ENCODE peak calls at places on chromosome 4, in four cellular contexts. One of them, this sample, is unnamed.

GRCh38 chr4:120096508-120097297 is 30.1 kb upstream of the MAD2L1 start:
- DNase-seq in stimulated activated CD4-positive, alpha-beta T cell treated with anti-CD3 and anti-CD28 coated beads, Interleukin-15, amount 100 ng/mL, for 24 hours: no peak
- DNase-seq in memory B cell: no peak
- DNase-seq in HS-27A: no peak
- DNase-seq in this sample: no peak

GRCh38 chr4:153467154-153467896 is 1.2 kb downstream of the TMEM131L start:
- DNase-seq in HS-27A: no peak
- DNase-seq in memory B cell: peak; percentile 90
- DNase-seq in stimulated activated CD4-positive, alpha-beta T cell treated with anti-CD3 and anti-CD28 coated beads, Interleukin-15, amount 100 ng/mL, for 24 hours: peak; percentile 66
- DNase-seq in this sample: peak; percentile 74

GRCh38 chr4:71303850-71304249 is 35.0 kb upstream of the SLC4A4 start:
- DNase-seq in stimulated activated CD4-positive, alpha-beta T cell treated with anti-CD3 and anti-CD28 coated beads, Interleukin-15, amount 100 ng/mL, for 24 hours: no peak
- DNase-seq in HS-27A: no peak
- DNase-seq in memory B cell: no peak
- DNase-seq in this sample: no peak

GRCh38 chr4:37765741-37766140 is 60.7 kb upstream of the PGM2 start:
- DNase-seq in memory B cell: no peak
- DNase-seq in HS-27A: no peak
- DNase-seq in stimulated activated CD4-positive, alpha-beta T cell treated with anti-CD3 and anti-CD28 coated beads, Interleukin-15, amount 100 ng/mL, for 24 hours: no peak
- DNase-seq in this sample: no peak

GRCh38 chr4:54586343-54586953 is 71.3 kb upstream of the KIT start:
- DNase-seq in stimulated activated CD4-positive, alpha-beta T cell treated with anti-CD3 and anti-CD28 coated beads, Interleukin-15, amount 100 ng/mL, for 24 hours: no peak
- DNase-seq in memory B cell: no peak
- DNase-seq in HS-27A: no peak
- DNase-seq in this sample: no peak

GRCh38 chr4:184406915-184407314 is 67.4 kb downstream of the IRF2 start:
- DNase-seq in HS-27A: no peak
- DNase-seq in memory B cell: no peak
- DNase-seq in stimulated activated CD4-positive, alpha-beta T cell treated with anti-CD3 and anti-CD28 coated beads, Interleukin-15, amount 100 ng/mL, for 24 hours: no peak
- DNase-seq in this sample: no peak

GRCh38 chr4:151745727-151746231 is 15.0 kb downstream of the GATB start:
- DNase-seq in HS-27A: no peak
- DNase-seq in stimulated activated CD4-positive, alpha-beta T cell treated with anti-CD3 and anti-CD28 coated beads, Interleukin-15, amount 100 ng/mL, for 24 hours: no peak
- DNase-seq in memory B cell: no peak
- DNase-seq in this sample: no peak

GRCh38 chr4:182729527-182729926 is 187.7 kb downstream of the DCTD start:
- DNase-seq in HS-27A: no peak
- DNase-seq in memory B cell: no peak
- DNase-seq in stimulated activated CD4-positive, alpha-beta T cell treated with anti-CD3 and anti-CD28 coated beads, Interleukin-15, amount 100 ng/mL, for 24 hours: no peak
- DNase-seq in this sample: no peak

GRCh38 chr4:139301821-139302611 is at the start of gene NDUFC1:
- DNase-seq in memory B cell: peak; percentile 66
- DNase-seq in stimulated activated CD4-positive, alpha-beta T cell treated with anti-CD3 and anti-CD28 coated beads, Interleukin-15, amount 100 ng/mL, for 24 hours: peak; percentile 79
- DNase-seq in HS-27A: peak; percentile 42
- DNase-seq in this sample: no peak

GRCh38 chr4:6362896-6363295 is 93.2 kb downstream of the WFS1 start:
- DNase-seq in memory B cell: no peak
- DNase-seq in HS-27A: no peak
- DNase-seq in stimulated activated CD4-positive, alpha-beta T cell treated with anti-CD3 and anti-CD28 coated beads, Interleukin-15, amount 100 ng/mL, for 24 hours: peak; percentile 34
- DNase-seq in this sample: no peak

GRCh38 chr4:163523791-163524365 is 29.4 kb downstream of the TMA16 start:
- DNase-seq in memory B cell: no peak
- DNase-seq in stimulated activated CD4-positive, alpha-beta T cell treated with anti-CD3 and anti-CD28 coated beads, Interleukin-15, amount 100 ng/mL, for 24 hours: no peak
- DNase-seq in HS-27A: no peak
- DNase-seq in this sample: no peak

GRCh38 chr4:188606635-188607034 is 467.4 kb downstream of the TRIML1 start:
- DNase-seq in stimulated activated CD4-positive, alpha-beta T cell treated with anti-CD3 and anti-CD28 coated beads, Interleukin-15, amount 100 ng/mL, for 24 hours: no peak
- DNase-seq in HS-27A: no peak
- DNase-seq in memory B cell: no peak
- DNase-seq in this sample: no peak

GRCh38 chr4:140018931-140019618 is 134.9 kb downstream of the MAML3 start:
- DNase-seq in HS-27A: no peak
- DNase-seq in memory B cell: no peak
- DNase-seq in stimulated activated CD4-positive, alpha-beta T cell treated with anti-CD3 and anti-CD28 coated beads, Interleukin-15, amount 100 ng/mL, for 24 hours: no peak
- DNase-seq in this sample: no peak

GRCh38 chr4:52912608-52913007 is 50.5 kb downstream of the RASL11B start:
- DNase-seq in HS-27A: no peak
- DNase-seq in memory B cell: no peak
- DNase-seq in stimulated activated CD4-positive, alpha-beta T cell treated with anti-CD3 and anti-CD28 coated beads, Interleukin-15, amount 100 ng/mL, for 24 hours: no peak
- DNase-seq in this sample: no peak

GRCh38 chr4:40349561-40350198 is 14.5 kb downstream of the CHRNA9 start:
- DNase-seq in HS-27A: no peak
- DNase-seq in stimulated activated CD4-positive, alpha-beta T cell treated with anti-CD3 and anti-CD28 coated beads, Interleukin-15, amount 100 ng/mL, for 24 hours: no peak
- DNase-seq in memory B cell: no peak
- DNase-seq in this sample: no peak

GRCh38 chr4:60155088-60155487 is 1045.0 kb upstream of the ADGRL3 start:
- DNase-seq in HS-27A: no peak
- DNase-seq in memory B cell: no peak
- DNase-seq in stimulated activated CD4-positive, alpha-beta T cell treated with anti-CD3 and anti-CD28 coated beads, Interleukin-15, amount 100 ng/mL, for 24 hours: no peak
- DNase-seq in this sample: no peak

GRCh38 chr4:623914-624626 is 1.3 kb upstream of the PDE6B start:
- DNase-seq in stimulated activated CD4-positive, alpha-beta T cell treated with anti-CD3 and anti-CD28 coated beads, Interleukin-15, amount 100 ng/mL, for 24 hours: no peak
- DNase-seq in HS-27A: no peak
- DNase-seq in memory B cell: no peak
- DNase-seq in this sample: no peak

GRCh38 chr4:3807861-3808521 is 41.8 kb downstream of the ADRA2C start:
- DNase-seq in memory B cell: no peak
- DNase-seq in stimulated activated CD4-positive, alpha-beta T cell treated with anti-CD3 and anti-CD28 coated beads, Interleukin-15, amount 100 ng/mL, for 24 hours: no peak
- DNase-seq in HS-27A: no peak
- DNase-seq in this sample: no peak

GRCh38 chr4:11548529-11549176 is 120.0 kb upstream of the HS3ST1 start:
- DNase-seq in memory B cell: no peak
- DNase-seq in stimulated activated CD4-positive, alpha-beta T cell treated with anti-CD3 and anti-CD28 coated beads, Interleukin-15, amount 100 ng/mL, for 24 hours: peak; percentile 14
- DNase-seq in HS-27A: no peak
- DNase-seq in this sample: no peak

GRCh38 chr4:183499389-183499788 is 5.5 kb upstream of the ING2 start:
- DNase-seq in memory B cell: no peak
- DNase-seq in stimulated activated CD4-positive, alpha-beta T cell treated with anti-CD3 and anti-CD28 coated beads, Interleukin-15, amount 100 ng/mL, for 24 hours: no peak
- DNase-seq in HS-27A: no peak
- DNase-seq in this sample: no peak

GRCh38 chr4:140243345-140243753 is 89.4 kb upstream of the MAML3 start:
- DNase-seq in stimulated activated CD4-positive, alpha-beta T cell treated with anti-CD3 and anti-CD28 coated beads, Interleukin-15, amount 100 ng/mL, for 24 hours: peak; percentile 19
- DNase-seq in memory B cell: no peak
- DNase-seq in HS-27A: no peak
- DNase-seq in this sample: no peak

GRCh38 chr4:4422856-4423485 is 36.1 kb downstream of the NSG1 start:
- DNase-seq in memory B cell: no peak
- DNase-seq in stimulated activated CD4-positive, alpha-beta T cell treated with anti-CD3 and anti-CD28 coated beads, Interleukin-15, amount 100 ng/mL, for 24 hours: no peak
- DNase-seq in HS-27A: no peak
- DNase-seq in this sample: no peak

GRCh38 chr4:180640193-180640592 is 1603.0 kb upstream of the TENM3 start:
- DNase-seq in stimulated activated CD4-positive, alpha-beta T cell treated with anti-CD3 and anti-CD28 coated beads, Interleukin-15, amount 100 ng/mL, for 24 hours: no peak
- DNase-seq in memory B cell: no peak
- DNase-seq in HS-27A: no peak
- DNase-seq in this sample: no peak

GRCh38 chr4:133938061-133938460 is 263.5 kb downstream of the PABPC4L start:
- DNase-seq in HS-27A: no peak
- DNase-seq in stimulated activated CD4-positive, alpha-beta T cell treated with anti-CD3 and anti-CD28 coated beads, Interleukin-15, amount 100 ng/mL, for 24 hours: no peak
- DNase-seq in memory B cell: no peak
- DNase-seq in this sample: no peak

GRCh38 chr4:6752486-6752829 is 30.1 kb upstream of the KIAA0232 start:
- DNase-seq in HS-27A: no peak
- DNase-seq in memory B cell: no peak
- DNase-seq in stimulated activated CD4-positive, alpha-beta T cell treated with anti-CD3 and anti-CD28 coated beads, Interleukin-15, amount 100 ng/mL, for 24 hours: no peak
- DNase-seq in this sample: no peak